ENCODE peak calls at places on chromosomes 4 and X, in four cellular contexts. E is tibial nerve, S is cardiac fibroblast, P is IMR-90. H is an unnamed sample.

GRCh38 chr4:186592450-186592849 is 37.1 kb upstream of the MTNR1A start:
- DNase-seq in P (no peak), E (no peak), S (no peak), H (no peak)

GRCh38 chr4:1337951-1338751 is 8.9 kb upstream of the UVSSA start:
- DNase-seq in S (no peak), P (no peak), E (no peak), H (no peak)

GRCh38 chr4:147542229-147542990 is 61.5 kb downstream of the EDNRA start:
- DNase-seq in E (no peak), P (no peak), S (no peak), H (no peak)

GRCh38 chr4:173793937-173794510 is 264.0 kb upstream of the HAND2 start:
- DNase-seq in P (peak; percentile 78), S (peak; percentile 14), E (no peak), H (no peak)

GRCh38 chr4:5203925-5204324 is 152.6 kb downstream of the STK32B start:
- DNase-seq in P (no peak), S (no peak), E (no peak), H (no peak)

GRCh38 chr4:32440391-32440790 is 1720.2 kb downstream of the PCDH7 start:
- DNase-seq in E (no peak), P (no peak), S (no peak), H (no peak)

GRCh38 chr4:6502147-6502546 is 29.7 kb upstream of the PPP2R2C start:
- DNase-seq in S (no peak), P (no peak), E (no peak), H (no peak)

GRCh38 chr4:2258091-2259035 is 3.5 kb downstream of the MXD4 start:
- DNase-seq in S (no peak), P (no peak), E (peak; percentile 12), H (peak; percentile 45)

GRCh38 chr4:4991541-4992099 is 27.6 kb downstream of the CYTL1 start:
- DNase-seq in P (no peak), E (no peak), S (no peak), H (no peak)

GRCh38 chr4:148730241-148730640 is 288.0 kb upstream of the NR3C2 start:
- DNase-seq in E (no peak), S (no peak), P (no peak), H (no peak)

GRCh38 chr4:81211956-81212355 is 3.1 kb downstream of the PRKG2 start:
- DNase-seq in P (no peak), S (peak; percentile 58), E (no peak), H (no peak)

GRCh38 chr4:19651481-19651880 is 600.2 kb upstream of the SLIT2 start:
- DNase-seq in P (no peak), S (no peak), E (no peak), H (no peak)

GRCh38 chr4:5456296-5456845 is 252.0 kb downstream of the EVC2 start:
- DNase-seq in P (no peak), S (no peak), E (no peak), H (no peak)

GRCh38 chr4:155780773-155781172 is 22.0 kb downstream of the GUCY1B1 start:
- DNase-seq in S (no peak), P (peak; percentile 78), E (no peak), H (no peak)

GRCh38 chr4:23878912-23879732 is 10.7 kb downstream of the PPARGC1A start:
- DNase-seq in P (peak; percentile 28), S (peak; percentile 32), E (no peak), H (no peak)

GRCh38 chrX:36383491-36383890 is 464.0 kb downstream of the CFAP47 start:
- DNase-seq in E (no peak), S (no peak), P (no peak), H (no peak)

GRCh38 chr4:158996669-158997074 is 106.2 kb upstream of the RAPGEF2 start:
- DNase-seq in E (no peak), S (peak; percentile 88), P (peak; percentile 97), H (no peak)

GRCh38 chr4:140937866-140938265 is 181.7 kb upstream of the TBC1D9 start:
- DNase-seq in P (peak; percentile 80), E (no peak), S (peak; percentile 17), H (no peak)

GRCh38 chr4:123127218-123127617 is 204.8 kb upstream of the NUDT6 start:
- DNase-seq in P (peak; percentile 42), E (no peak), S (peak; percentile 73), H (no peak)
- TF ChIP-seq CTCF in P (peak; percentile 56), E (peak; percentile 44), S (peak; percentile 11), H (peak; percentile 25)

DNA sequence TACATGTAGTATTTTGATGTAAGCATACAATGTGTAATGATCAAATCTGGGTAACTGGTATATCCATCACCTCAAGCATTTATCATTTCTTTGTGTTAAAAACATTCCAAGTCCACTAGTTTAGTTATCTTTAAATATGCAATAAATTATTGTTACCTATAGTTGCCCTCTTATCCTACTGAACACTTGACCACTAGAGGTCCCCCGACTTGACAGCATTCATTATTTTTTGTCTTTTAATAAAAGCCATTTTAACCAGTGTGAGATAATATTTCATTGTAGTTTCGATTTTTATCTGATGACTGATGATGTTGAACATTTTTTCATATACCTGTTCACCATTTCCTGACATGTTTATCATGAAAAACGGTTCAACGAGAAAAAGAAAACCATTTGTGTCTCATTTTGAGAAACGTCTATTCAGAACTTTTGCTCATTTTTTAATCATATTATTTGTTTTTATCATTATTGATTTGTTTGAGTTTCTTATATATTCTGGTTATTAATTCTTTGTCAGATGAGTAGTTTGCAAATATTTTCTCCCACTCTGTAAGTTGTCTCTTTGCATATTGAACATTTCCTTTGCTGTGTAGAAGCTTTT is 199.0 kb upstream of the CXXC4 start:
- DNase-seq in S (peak; percentile 12), E (no peak), P (peak; percentile 21), H (no peak)
- TF ChIP-seq CTCF in S (peak; percentile 29), E (no peak), P (peak; percentile 31), H (peak; percentile 41)

GRCh38 chr4:74671074-74671698 is 123.1 kb downstream of the BTC start:
- DNase-seq in S (peak; percentile 88), P (peak; percentile 64), E (no peak), H (peak; percentile 60)
- TF ChIP-seq CTCF in S (peak; percentile 56), P (peak; percentile 80), E (no peak), H (peak; percentile 85)

DNA sequence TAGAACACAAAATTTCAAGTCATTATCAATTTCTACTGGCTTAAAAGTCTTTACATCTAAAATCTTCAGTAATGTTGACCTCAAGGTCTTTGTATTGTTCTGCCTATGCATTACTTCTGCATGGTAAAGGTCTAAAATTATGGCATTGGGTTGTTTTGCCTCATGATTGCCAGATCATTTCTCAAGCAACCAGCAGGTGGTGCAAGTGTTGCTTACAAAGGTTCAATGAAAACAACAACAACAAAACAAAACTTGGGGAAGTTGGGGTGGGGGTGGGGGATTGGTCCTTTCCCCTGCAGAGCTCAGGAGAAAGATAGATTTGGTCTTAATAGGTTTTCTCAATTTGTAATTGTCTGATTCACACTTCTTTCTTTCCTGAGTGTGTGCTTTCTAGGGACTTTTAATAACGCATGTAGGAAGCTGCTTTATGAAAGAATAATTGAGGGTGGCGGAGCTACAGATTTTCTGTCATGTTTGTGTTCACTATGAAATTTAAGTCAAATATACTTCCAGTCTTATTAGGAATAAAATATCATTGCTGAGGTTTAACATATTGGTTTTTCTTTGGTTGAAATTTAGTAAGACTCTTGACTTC is 145.1 kb downstream of the COL4A5 start:
- DNase-seq in P (no peak), S (peak; percentile 8), E (no peak), H (no peak)
- TF ChIP-seq CTCF in P (peak; percentile 12), S (peak; percentile 14), E (no peak), H (peak; percentile 11)

GRCh38 chrX:21798677-21799219 is 40.7 kb upstream of the MBTPS2 start:
- DNase-seq in P (peak; percentile 28), S (peak; percentile 24), E (no peak), H (no peak)
- TF ChIP-seq CTCF in P (no peak), S (no peak), E (no peak), H (no peak)

GRCh38 chr4:123813901-123814300 is 417.3 kb downstream of the SPRY1 start:
- DNase-seq in S (no peak), E (no peak), P (no peak), H (no peak)
- TF ChIP-seq CTCF in S (no peak), E (no peak), P (no peak), H (no peak)

H was measured in CD14-positive monocyte.